ENCODE peak calls at places on chromosome 17, in four cellular contexts. One of them, this sample, is unnamed.

GRCh38 chr17:80939151-80940145 is 52.2 kb upstream of the CHMP6 start:
- DNase-seq in AG10803: no peak
- DNase-seq in progenitor cell of endocrine pancreas: no peak
- DNase-seq in astrocyte of the hippocampus: no peak
- DNase-seq in this sample: no peak

GRCh38 chr17:46979023-46979870 is at the start of gene RPRML:
- DNase-seq in AG10803: no peak
- DNase-seq in progenitor cell of endocrine pancreas: peak; percentile 24
- DNase-seq in astrocyte of the hippocampus: peak; percentile 65
- DNase-seq in this sample: no peak

GRCh38 chr17:6870841-6871240 is 39.3 kb upstream of the TEKT1 start:
- DNase-seq in AG10803: no peak
- DNase-seq in progenitor cell of endocrine pancreas: no peak
- DNase-seq in astrocyte of the hippocampus: no peak
- DNase-seq in this sample: no peak

GRCh38 chr17:49076575-49077384 is 55.8 kb upstream of the B4GALNT2 start:
- DNase-seq in AG10803: peak; percentile 74
- DNase-seq in progenitor cell of endocrine pancreas: no peak
- DNase-seq in astrocyte of the hippocampus: peak; percentile 88
- DNase-seq in this sample: no peak

GRCh38 chr17:75778861-75779249 is 5.8 kb upstream of the UNK start:
- DNase-seq in AG10803: no peak
- DNase-seq in progenitor cell of endocrine pancreas: no peak
- DNase-seq in astrocyte of the hippocampus: no peak
- DNase-seq in this sample: no peak

GRCh38 chr17:33241390-33241789 is 51.7 kb downstream of the ASIC2 start:
- DNase-seq in AG10803: peak; percentile 40
- DNase-seq in progenitor cell of endocrine pancreas: no peak
- DNase-seq in astrocyte of the hippocampus: peak; percentile 37
- DNase-seq in this sample: no peak

GRCh38 chr17:8002646-8003593 is 505 bp downstream of the GUCY2D start:
- DNase-seq in AG10803: no peak
- DNase-seq in progenitor cell of endocrine pancreas: no peak
- DNase-seq in astrocyte of the hippocampus: no peak
- DNase-seq in this sample: no peak

GRCh38 chr17:31061678-31062077 is 33.1 kb upstream of the NF1 start:
- DNase-seq in AG10803: no peak
- DNase-seq in progenitor cell of endocrine pancreas: no peak
- DNase-seq in astrocyte of the hippocampus: no peak
- DNase-seq in this sample: no peak

GRCh38 chr17:48522031-48522593 is 8.7 kb downstream of the HOXB1 start:
- DNase-seq in AG10803: no peak
- DNase-seq in progenitor cell of endocrine pancreas: no peak
- DNase-seq in astrocyte of the hippocampus: peak; percentile 69
- DNase-seq in this sample: peak; percentile 64

GRCh38 chr17:5364156-5364555 is 55.3 kb downstream of the NUP88 start:
- DNase-seq in AG10803: peak; percentile 81
- DNase-seq in progenitor cell of endocrine pancreas: no peak
- DNase-seq in astrocyte of the hippocampus: no peak
- DNase-seq in this sample: no peak

GRCh38 chr17:64103751-64104364 is 26.1 kb downstream of the ERN1 start:
- DNase-seq in AG10803: peak; percentile 58
- DNase-seq in progenitor cell of endocrine pancreas: no peak
- DNase-seq in astrocyte of the hippocampus: peak; percentile 23
- DNase-seq in this sample: no peak

This sample was measured in T47D.